ENCODE peak calls at places on chromosomes 4 and X, in nine cellular contexts. S is cardiac muscle cell, Z is IMR-90, F is mesothelial cell of epicardium, M is GM13977, O is transverse colon, D is lower lobe of right lung, L is cardiac fibroblast, T is right atrium auricular region. J is an unnamed sample.

GRCh38 chr4:124111922-124112321 is 600.6 kb downstream of the ANKRD50 start:
- DNase-seq in M (no peak), F (no peak), L (peak; percentile 97), S (peak; percentile 79), D (no peak), O (no peak), T (no peak), Z (peak; percentile 87), J (peak; percentile 8)

GRCh38 chr4:114782842-114783595 is 184.4 kb downstream of the UGT8 start:
- DNase-seq in D (no peak), O (no peak), S (peak; percentile 2), Z (no peak), M (no peak), F (no peak), T (no peak), L (no peak), J (no peak)

GRCh38 chr4:110533940-110534339 is 58.0 kb downstream of the ENPEP start:
- DNase-seq in T (no peak), F (no peak), D (no peak), O (no peak), S (no peak), Z (peak; percentile 98), L (peak; percentile 99), M (peak; percentile 6), J (no peak)

GRCh38 chrX:16722481-16722880 is 3.1 kb downstream of the SYAP1 start:
- DNase-seq in S (no peak), F (no peak), M (no peak), D (no peak), O (no peak), L (no peak), Z (peak; percentile 15), T (no peak), J (no peak)

GRCh38 chr4:22463179-22463578 is 52.7 kb downstream of the ADGRA3 start:
- DNase-seq in D (no peak), L (no peak), S (no peak), T (no peak), F (no peak), O (no peak), Z (no peak), M (no peak), J (no peak)

GRCh38 chr4:24568425-24568824 is 15.9 kb downstream of the DHX15 start:
- DNase-seq in Z (no peak), T (no peak), O (no peak), S (no peak), M (no peak), D (no peak), L (peak; percentile 36), F (no peak), J (no peak)

GRCh38 chrX:154444001-154444754 is at the start of gene FAM50A:
- DNase-seq in M (peak; percentile 93), L (peak; percentile 53), F (peak; percentile 56), Z (peak; percentile 42), D (peak; percentile 87), S (peak; percentile 74), T (peak; percentile 78), O (peak; percentile 86), J (peak; percentile 89)

GRCh38 chr4:189059996-189060570 is 880.6 kb upstream of the FRG1 start:
- DNase-seq in Z (no peak), O (no peak), T (no peak), F (no peak), L (peak; percentile 60), D (no peak), S (no peak), M (no peak), J (no peak)

GRCh38 chrX:41313419-41313818 is 20.5 kb upstream of the DDX3X start:
- DNase-seq in Z (peak; percentile 94), F (no peak), T (no peak), M (no peak), S (no peak), D (no peak), O (no peak), L (peak; percentile 90), J (no peak)

GRCh38 chr4:185567828-185568442 is 32.6 kb upstream of the PDLIM3 start:
- DNase-seq in L (peak; percentile 61), Z (peak; percentile 78), M (no peak), S (no peak), D (no peak), O (peak; percentile 44), F (no peak), T (peak; percentile 87), J (no peak)

GRCh38 chrX:3006500-3006899 is at the start of gene ARSH:
- DNase-seq in S (no peak), F (no peak), L (no peak), M (no peak), Z (no peak), O (no peak), T (no peak), D (no peak), J (no peak)

GRCh38 chr4:23040539-23040938 is 347.8 kb downstream of the GBA3 start:
- DNase-seq in L (no peak), D (no peak), M (no peak), T (no peak), F (no peak), Z (no peak), O (no peak), S (no peak), J (no peak)

GRCh38 chrX:149074429-149074828 is 430.7 kb downstream of the IDS start:
- DNase-seq in L (peak; percentile 70), Z (no peak), D (no peak), F (no peak), S (peak; percentile 38), T (peak; percentile 64), O (no peak), M (no peak), J (peak; percentile 2)

GRCh38 chr4:38163216-38164006 is 203.2 kb downstream of the PTTG2 start:
- DNase-seq in O (no peak), Z (peak; percentile 87), S (no peak), M (peak; percentile 55), T (no peak), F (no peak), L (peak; percentile 77), D (no peak), J (no peak)

GRCh38 chr4:112908511-112908910 is 140.9 kb upstream of the ANK2 start:
- DNase-seq in L (no peak), O (no peak), Z (no peak), M (no peak), F (no peak), D (no peak), S (no peak), T (no peak), J (no peak)

GRCh38 chr4:154984148-154984547 is 203.1 kb downstream of the RBM46 start:
- DNase-seq in F (no peak), T (no peak), Z (no peak), L (no peak), M (no peak), D (no peak), S (no peak), O (no peak), J (no peak)

GRCh38 chr4:154983714-154984113 is 202.6 kb downstream of the RBM46 start:
- DNase-seq in F (no peak), O (no peak), Z (no peak), M (no peak), S (no peak), T (no peak), L (no peak), D (no peak), J (no peak)

GRCh38 chr4:154984616-154985015 is 203.5 kb downstream of the RBM46 start:
- DNase-seq in Z (no peak), F (no peak), S (no peak), O (no peak), L (no peak), D (no peak), T (no peak), M (no peak), J (no peak)

GRCh38 chr4:154985673-154986072 is 204.6 kb downstream of the RBM46 start:
- DNase-seq in O (no peak), F (no peak), L (peak; percentile 82), T (no peak), S (no peak), Z (no peak), D (no peak), M (no peak), J (no peak)

GRCh38 chr4:154982187-154983047 is 201.3 kb downstream of the RBM46 start:
- DNase-seq in D (peak; percentile 62), Z (peak; percentile 48), S (peak; percentile 70), F (peak; percentile 35), O (peak; percentile 56), L (peak; percentile 87), T (peak; percentile 70), M (peak; percentile 31), J (peak; percentile 39)
- TF ChIP-seq CTCF in D (peak; percentile 61), Z (peak; percentile 58), S (peak; percentile 78), F (peak; percentile 67), O (peak; percentile 54), L (peak; percentile 82), T (peak; percentile 50), M (peak; percentile 72), J (peak; percentile 63)

GRCh38 chr4:45741897-45742296 is 382.0 kb downstream of the GABRG1 start:
- DNase-seq in Z (no peak), T (no peak), F (no peak), O (no peak), M (no peak), L (no peak), D (no peak), S (peak; percentile 5), J (no peak)
- TF ChIP-seq CTCF in Z (no peak), T (no peak), F (no peak), O (peak; percentile 18), M (no peak), L (no peak), D (no peak), S (no peak), J (no peak)

DNA sequence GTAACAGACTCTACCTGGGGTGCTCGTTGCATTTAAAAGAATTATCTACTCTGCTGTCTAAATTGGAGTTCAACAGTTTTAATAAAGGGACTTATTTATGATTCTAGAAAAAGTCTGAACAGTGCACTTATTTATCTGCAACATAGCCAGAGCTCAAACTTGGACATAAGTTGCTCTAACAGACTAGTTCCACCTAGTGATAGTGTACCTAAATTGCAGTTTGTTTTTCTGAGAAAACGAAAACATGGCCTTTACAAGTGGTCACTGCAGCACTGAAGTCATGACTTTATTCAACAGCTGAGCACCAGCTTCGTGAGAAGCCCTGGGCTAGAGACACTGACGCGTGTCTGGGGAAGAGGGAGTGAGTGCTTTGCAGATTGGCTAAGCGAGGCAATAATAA is 77.3 kb upstream of the IGSF1 start:
- DNase-seq in S (peak; percentile 33), D (no peak), M (no peak), Z (no peak), T (no peak), O (no peak), L (no peak), F (no peak), J (no peak)
- TF ChIP-seq CTCF in S (no peak), D (no peak), M (peak; percentile 13), Z (no peak), T (no peak), O (no peak), L (no peak), F (no peak), J (no peak)

GRCh38 chr4:76306882-76307669 is 543 bp downstream of the STBD1 start:
- DNase-seq in O (peak; percentile 80), D (peak; percentile 78), M (peak; percentile 43), L (peak; percentile 64), Z (peak; percentile 44), S (peak; percentile 74), T (peak; percentile 74), F (no peak), J (peak; percentile 55)
- TF ChIP-seq CTCF in O (peak; percentile 41), D (peak; percentile 44), M (peak; percentile 29), L (peak; percentile 56), Z (peak; percentile 42), S (peak; percentile 54), T (peak; percentile 14), F (no peak), J (no peak)

J was measured in GM13976.